ENCODE peak calls at places on chromosome 18, in four cellular contexts. One of them, this sample, is unnamed.

GRCh38 chr18:77140439-77141109 is 8.0 kb upstream of the MBP start:
- DNase-seq in IMR-90: no peak
- DNase-seq in heart left ventricle: no peak
- DNase-seq in cardiac fibroblast: no peak
- DNase-seq in this sample: no peak

GRCh38 chr18:57819671-57820460 is 16.8 kb upstream of the ATP8B1 start:
- DNase-seq in IMR-90: peak
- DNase-seq in heart left ventricle: no peak
- DNase-seq in cardiac fibroblast: peak
- DNase-seq in this sample: no peak

GRCh38 chr18:41719808-41720207 is 235.2 kb upstream of the PIK3C3 start:
- DNase-seq in IMR-90: no peak
- DNase-seq in heart left ventricle: no peak
- DNase-seq in cardiac fibroblast: no peak
- DNase-seq in this sample: no peak

GRCh38 chr18:47203626-47204464 is 27.7 kb upstream of the IER3IP1 start:
- DNase-seq in IMR-90: no peak
- DNase-seq in heart left ventricle: no peak
- DNase-seq in cardiac fibroblast: no peak
- DNase-seq in this sample: no peak

GRCh38 chr18:6031442-6031841 is 136.1 kb upstream of the TMEM200C start:
- DNase-seq in IMR-90: no peak
- DNase-seq in heart left ventricle: no peak
- DNase-seq in cardiac fibroblast: no peak
- DNase-seq in this sample: peak

GRCh38 chr18:79853303-79853992 is 55.7 kb downstream of the KCNG2 start:
- DNase-seq in IMR-90: no peak
- DNase-seq in heart left ventricle: no peak
- DNase-seq in cardiac fibroblast: no peak
- DNase-seq in this sample: peak

GRCh38 chr18:8257851-8258434 is 351.3 kb upstream of the RAB12 start:
- DNase-seq in IMR-90: no peak
- DNase-seq in heart left ventricle: no peak
- DNase-seq in cardiac fibroblast: no peak
- DNase-seq in this sample: no peak

GRCh38 chr18:9782073-9782857 is 74.2 kb downstream of the RAB31 start:
- DNase-seq in IMR-90: peak
- DNase-seq in heart left ventricle: no peak
- DNase-seq in cardiac fibroblast: peak
- DNase-seq in this sample: no peak

GRCh38 chr18:14978962-14979535 is 231.1 kb downstream of the ANKRD30B start:
- DNase-seq in IMR-90: no peak
- DNase-seq in heart left ventricle: no peak
- DNase-seq in cardiac fibroblast: peak
- DNase-seq in this sample: no peak

GRCh38 chr18:55844373-55844772 is 256.4 kb upstream of the TCF4 start:
- DNase-seq in IMR-90: peak
- DNase-seq in heart left ventricle: no peak
- DNase-seq in cardiac fibroblast: no peak
- DNase-seq in this sample: no peak

GRCh38 chr18:55778731-55779460 is 190.9 kb upstream of the TCF4 start:
- DNase-seq in IMR-90: no peak
- DNase-seq in heart left ventricle: no peak
- DNase-seq in cardiac fibroblast: peak
- DNase-seq in this sample: no peak

GRCh38 chr18:72878143-72878542 is 10.4 kb upstream of the NETO1 start:
- DNase-seq in IMR-90: no peak
- DNase-seq in heart left ventricle: no peak
- DNase-seq in cardiac fibroblast: no peak
- DNase-seq in this sample: no peak

GRCh38 chr18:75697493-75697892 is 270.0 kb upstream of the SMIM21 start:
- DNase-seq in IMR-90: no peak
- DNase-seq in heart left ventricle: no peak
- DNase-seq in cardiac fibroblast: no peak
- DNase-seq in this sample: no peak

GRCh38 chr18:9612215-9612830 is 2.0 kb downstream of the PPP4R1 start:
- DNase-seq in IMR-90: peak
- DNase-seq in heart left ventricle: no peak
- DNase-seq in cardiac fibroblast: peak
- DNase-seq in this sample: no peak

GRCh38 chr18:421236-422155 is 79.0 kb downstream of the COLEC12 start:
- DNase-seq in IMR-90: peak
- DNase-seq in heart left ventricle: no peak
- DNase-seq in cardiac fibroblast: peak
- DNase-seq in this sample: no peak

GRCh38 chr18:75208055-75208835 is 694 bp downstream of the PTGR3 start:
- DNase-seq in IMR-90: peak
- DNase-seq in heart left ventricle: peak
- DNase-seq in cardiac fibroblast: peak
- DNase-seq in this sample: peak

GRCh38 chr18:26082475-26082874 is 7.9 kb downstream of the SS18 start:
- DNase-seq in IMR-90: peak
- DNase-seq in heart left ventricle: no peak
- DNase-seq in cardiac fibroblast: peak
- DNase-seq in this sample: no peak

GRCh38 chr18:3042337-3042736 is 29.4 kb upstream of the LPIN2 start:
- DNase-seq in IMR-90: no peak
- DNase-seq in heart left ventricle: no peak
- DNase-seq in cardiac fibroblast: no peak
- DNase-seq in this sample: no peak

GRCh38 chr18:44709297-44710117 is 28.8 kb downstream of the SETBP1 start:
- DNase-seq in IMR-90: no peak
- DNase-seq in heart left ventricle: no peak
- DNase-seq in cardiac fibroblast: no peak
- DNase-seq in this sample: no peak

GRCh38 chr18:33821503-33821902 is 243.5 kb downstream of the ASXL3 start:
- DNase-seq in IMR-90: peak
- DNase-seq in heart left ventricle: no peak
- DNase-seq in cardiac fibroblast: peak
- DNase-seq in this sample: no peak

GRCh38 chr18:9516437-9517064 is 41.2 kb downstream of the RALBP1 start:
- DNase-seq in IMR-90: peak
- DNase-seq in heart left ventricle: no peak
- DNase-seq in cardiac fibroblast: peak
- DNase-seq in this sample: no peak

GRCh38 chr18:13680612-13681011 is 45.7 kb downstream of the FAM210A start:
- DNase-seq in IMR-90: no peak
- DNase-seq in heart left ventricle: no peak
- DNase-seq in cardiac fibroblast: no peak
- DNase-seq in this sample: no peak

GRCh38 chr18:60113396-60113795 is 213.6 kb downstream of the PMAIP1 start:
- DNase-seq in IMR-90: no peak
- DNase-seq in heart left ventricle: no peak
- DNase-seq in cardiac fibroblast: no peak
- DNase-seq in this sample: no peak